ENCODE peak calls at places on chromosomes 4 and X, in four cellular contexts. C, A, J and W are unnamed samples.

GRCh38 chr4:108762559-108763225 is at the start of gene ETNPPL:
- DNase-seq in A (no peak), C (no peak), J (no peak), W (peak)

GRCh38 chrX:139559383-139560042 is 29.0 kb downstream of the F9 start:
- DNase-seq in C (peak), A (no peak), J (no peak), W (no peak)

GRCh38 chr4:74805601-74806000 is 11.3 kb upstream of the BTC start:
- DNase-seq in C (peak), A (no peak), J (no peak), W (no peak)

GRCh38 chr4:11367371-11367770 is 61.3 kb downstream of the HS3ST1 start:
- DNase-seq in A (no peak), J (peak), C (no peak), W (no peak)

GRCh38 chr4:11480683-11481082 is 52.0 kb upstream of the HS3ST1 start:
- DNase-seq in C (no peak), A (no peak), J (no peak), W (no peak)

GRCh38 chr4:48138511-48138910 is 4.5 kb upstream of the TXK start:
- DNase-seq in J (no peak), C (no peak), A (no peak), W (no peak)

GRCh38 chr4:149708513-149709175 is 107.0 kb downstream of the IQCM start:
- DNase-seq in A (no peak), J (no peak), C (no peak), W (no peak)

GRCh38 chr4:86935499-86935832 is 655 bp downstream of the AFF1 start:
- DNase-seq in A (peak), J (peak), C (no peak), W (no peak)

GRCh38 chr4:185880571-185880970 is 68.6 kb upstream of the SORBS2 start:
- DNase-seq in C (no peak), J (no peak), A (no peak), W (no peak)

GRCh38 chr4:55554453-55555030 is 7.8 kb upstream of the CLOCK start:
- DNase-seq in J (no peak), C (no peak), A (no peak), W (no peak)

GRCh38 chrX:128897611-128898010 is 625.7 kb downstream of the SMARCA1 start:
- DNase-seq in A (no peak), C (no peak), J (no peak), W (no peak)

GRCh38 chr4:1843852-1844251 is 12.1 kb downstream of the LETM1 start:
- DNase-seq in C (no peak), A (no peak), J (no peak), W (no peak)

GRCh38 chr4:37988670-37989069 is 28.5 kb downstream of the PTTG2 start:
- DNase-seq in A (no peak), J (no peak), C (no peak), W (no peak)

GRCh38 chrX:148871422-148872152 is 371.2 kb downstream of the AFF2 start:
- DNase-seq in C (peak), A (no peak), J (no peak), W (no peak)

GRCh38 chrX:18353931-18354368 is 538 bp downstream of the SCML2 start:
- DNase-seq in J (peak), C (no peak), A (no peak), W (no peak)

GRCh38 chrX:18351774-18352173 is 2.7 kb downstream of the SCML2 start:
- DNase-seq in A (no peak), J (no peak), C (no peak), W (no peak)

DNA sequence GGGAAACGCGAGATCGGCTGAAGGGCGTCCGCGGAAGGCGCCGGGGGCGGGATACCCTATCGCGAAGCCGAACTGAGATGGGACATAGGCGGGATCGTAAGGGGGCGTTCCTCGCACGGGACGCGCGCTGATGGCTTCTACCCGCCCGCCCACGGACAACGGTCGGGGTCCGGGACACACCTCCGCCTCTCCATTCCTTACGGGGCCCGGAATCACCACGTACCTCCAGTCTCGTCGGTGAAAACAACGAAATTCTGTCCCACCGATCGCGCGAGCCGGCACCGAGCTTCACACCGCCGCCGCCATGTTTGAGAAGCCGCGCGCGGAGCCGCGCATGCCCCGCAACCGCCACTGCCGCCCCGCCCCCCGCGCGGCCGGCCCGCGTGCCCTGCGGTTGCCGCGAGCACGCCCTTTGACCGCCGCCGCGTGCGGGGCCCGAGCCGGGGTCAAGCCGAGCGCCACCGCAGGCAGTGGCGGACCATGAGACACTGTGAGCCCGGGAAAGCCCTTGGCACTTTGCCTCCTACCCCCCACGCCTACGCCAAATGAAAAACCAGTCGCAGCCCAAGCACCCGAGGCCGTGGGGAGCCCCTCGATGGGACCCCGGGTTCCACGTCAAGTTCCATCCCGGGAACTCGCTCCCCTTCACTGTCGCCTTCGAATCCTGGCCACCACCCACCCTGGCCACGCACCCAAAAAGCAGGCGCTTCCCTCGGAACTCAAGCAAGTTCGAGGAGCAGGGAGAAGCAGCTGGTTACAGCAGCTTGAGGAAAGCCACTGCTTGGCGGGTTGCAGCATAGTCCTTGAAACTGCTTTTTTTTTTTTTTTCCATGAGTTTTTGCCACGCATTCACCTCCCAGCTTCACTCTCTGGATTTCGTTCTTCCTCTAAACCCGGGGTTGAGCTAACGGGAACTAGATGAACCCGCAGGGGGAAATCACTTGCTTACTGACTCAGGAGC is at the start of gene SCML2:
- DNase-seq in C (no peak), A (no peak), J (peak), W (peak)
- TF ChIP-seq CTCF in C (no peak), A (no peak), J (no peak), W (no peak)

GRCh38 chr4:157014621-157015591 is 43.3 kb upstream of the PDGFC start:
- DNase-seq in A (no peak), J (no peak), C (peak), W (no peak)
- TF ChIP-seq CTCF in A (no peak), J (no peak), C (peak), W (no peak)

DNA sequence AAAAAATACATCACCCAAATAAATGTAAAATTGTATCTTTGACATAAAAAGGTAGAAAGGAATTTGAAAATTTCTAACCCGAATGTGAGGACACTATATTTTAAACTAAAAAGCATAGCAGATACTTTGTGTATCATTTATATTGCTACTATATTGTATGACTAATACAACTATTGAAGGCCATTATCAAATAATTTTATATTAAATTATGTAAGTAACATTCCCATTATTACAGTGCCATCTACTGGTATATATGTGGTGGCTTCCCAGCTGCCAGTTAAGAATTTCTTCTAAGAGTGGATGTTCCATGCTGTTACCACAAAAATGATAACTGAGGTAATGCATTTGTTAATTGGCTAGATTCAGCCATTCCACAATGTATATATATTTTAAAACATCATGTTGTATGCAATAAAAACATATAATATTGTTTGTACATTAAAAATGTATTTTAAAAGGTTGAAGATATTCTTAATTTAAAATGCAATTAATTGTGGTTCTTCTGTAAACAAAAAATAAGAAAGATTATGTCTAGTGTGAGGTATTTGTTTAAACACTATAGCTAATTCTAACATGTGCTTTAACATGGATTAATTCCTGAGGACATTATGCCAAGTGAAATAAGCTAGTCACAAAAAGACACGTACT is 65.3 kb downstream of the EGF start:
- DNase-seq in C (no peak), J (no peak), A (no peak), W (no peak)
- TF ChIP-seq CTCF in C (peak), J (no peak), A (peak), W (peak)

GRCh38 chr4:154004859-154005520 is 216.1 kb upstream of the SFRP2 start:
- DNase-seq in A (no peak), J (peak), C (no peak), W (no peak)

GRCh38 chr4:154010377-154010776 is 221.5 kb upstream of the SFRP2 start:
- DNase-seq in C (no peak), A (no peak), J (peak), W (no peak)

GRCh38 chr4:154013576-154013975 is 224.7 kb upstream of the SFRP2 start:
- DNase-seq in C (no peak), A (no peak), J (no peak), W (no peak)

GRCh38 chr4:154009795-154010194 is 220.9 kb upstream of the SFRP2 start:
- DNase-seq in J (no peak), A (no peak), C (no peak), W (no peak)

GRCh38 chr4:154009191-154009590 is 220.3 kb upstream of the SFRP2 start:
- DNase-seq in A (no peak), J (no peak), C (no peak), W (no peak)
- TF ChIP-seq CTCF in A (no peak), J (no peak), C (no peak), W (no peak)

GRCh38 chr4:134470544-134470943 is 269.0 kb upstream of the PABPC4L start:
- DNase-seq in A (no peak), C (no peak), J (no peak), W (no peak)
- TF ChIP-seq CTCF in A (peak), C (no peak), J (peak), W (peak)